ENCODE peak calls at places on chromosomes 7 and 10, in four cellular contexts. R is sigmoid colon, D is HepG2, E is A549. T is an unnamed sample.
A peak's percentile ranks its signal among the peaks of the same experiment; 100 is the strongest.

GRCh38 chr10:48451969-48452878 is 145.7 kb downstream of the MAPK8 start:
- DNase-seq in R (no peak), D (peak; percentile 21), E (no peak), T (no peak)

GRCh38 chr10:30052062-30052461 is 7.3 kb downstream of the JCAD start:
- DNase-seq in E (peak; percentile 39), R (no peak), D (no peak), T (no peak)

GRCh38 chr7:105691029-105691691 is 109.9 kb upstream of the EFCAB10 start:
- DNase-seq in E (no peak), R (no peak), D (no peak), T (no peak)

GRCh38 chr10:43078986-43079273 is 2.1 kb downstream of the RET start:
- DNase-seq in R (no peak), E (peak; percentile 57), D (no peak), T (no peak)

GRCh38 chr10:112330154-112330553 is 43.8 kb upstream of the ACSL5 start:
- DNase-seq in D (no peak), E (no peak), R (no peak), T (no peak)

GRCh38 chr10:12793106-12793505 is 208.4 kb downstream of the CCDC3 start:
- DNase-seq in E (no peak), D (peak; percentile 38), R (no peak), T (no peak)

GRCh38 chr7:100583132-100584045 is 2.5 kb downstream of the LRCH4 start:
- DNase-seq in E (no peak), R (peak; percentile 85), D (no peak), T (peak; percentile 41)

GRCh38 chr10:5833814-5834213 is 20.6 kb upstream of the GDI2 start:
- DNase-seq in D (no peak), E (no peak), R (peak; percentile 19), T (no peak)

GRCh38 chr7:112306903-112307302 is 100.4 kb downstream of the ZNF277 start:
- DNase-seq in R (no peak), D (no peak), E (no peak), T (no peak)

GRCh38 chr7:157440346-157441022 is 103.7 kb downstream of the DNAJB6 start:
- DNase-seq in E (no peak), R (peak; percentile 24), D (no peak), T (no peak)

GRCh38 chr10:68001000-68001399 is 74.1 kb downstream of the HERC4 start:
- DNase-seq in E (no peak), R (no peak), D (no peak), T (no peak)

GRCh38 chr7:149683898-149684297 is 89.5 kb downstream of the ZNF467 start:
- DNase-seq in E (no peak), R (no peak), D (no peak), T (no peak)

GRCh38 chr10:99612167-99612831 is 7.9 kb downstream of the SLC25A28 start:
- DNase-seq in R (no peak), E (peak; percentile 77), D (peak; percentile 63), T (no peak)
- TF ChIP-seq POLR2A in R (no peak), E (no peak), D (no peak), T (no peak)

GRCh38 chr7:127822822-127823508 is 171.0 kb downstream of the SND1 start:
- DNase-seq in R (no peak), D (no peak), E (no peak), T (no peak)
- H3K4me3 ChIP-seq in R (no peak overlapping the region), D (no peak overlapping the region), E (no peak overlapping the region), T (no peak overlapping the region)

GRCh38 chr7:74269757-74270277 is 15.6 kb upstream of the RFC2 start:
- DNase-seq in R (no peak), E (peak; percentile 86), D (peak; percentile 70), T (peak; percentile 56)
- TF ChIP-seq EP300 in R (no peak), E (no peak), D (no peak), T (no peak)

DNA sequence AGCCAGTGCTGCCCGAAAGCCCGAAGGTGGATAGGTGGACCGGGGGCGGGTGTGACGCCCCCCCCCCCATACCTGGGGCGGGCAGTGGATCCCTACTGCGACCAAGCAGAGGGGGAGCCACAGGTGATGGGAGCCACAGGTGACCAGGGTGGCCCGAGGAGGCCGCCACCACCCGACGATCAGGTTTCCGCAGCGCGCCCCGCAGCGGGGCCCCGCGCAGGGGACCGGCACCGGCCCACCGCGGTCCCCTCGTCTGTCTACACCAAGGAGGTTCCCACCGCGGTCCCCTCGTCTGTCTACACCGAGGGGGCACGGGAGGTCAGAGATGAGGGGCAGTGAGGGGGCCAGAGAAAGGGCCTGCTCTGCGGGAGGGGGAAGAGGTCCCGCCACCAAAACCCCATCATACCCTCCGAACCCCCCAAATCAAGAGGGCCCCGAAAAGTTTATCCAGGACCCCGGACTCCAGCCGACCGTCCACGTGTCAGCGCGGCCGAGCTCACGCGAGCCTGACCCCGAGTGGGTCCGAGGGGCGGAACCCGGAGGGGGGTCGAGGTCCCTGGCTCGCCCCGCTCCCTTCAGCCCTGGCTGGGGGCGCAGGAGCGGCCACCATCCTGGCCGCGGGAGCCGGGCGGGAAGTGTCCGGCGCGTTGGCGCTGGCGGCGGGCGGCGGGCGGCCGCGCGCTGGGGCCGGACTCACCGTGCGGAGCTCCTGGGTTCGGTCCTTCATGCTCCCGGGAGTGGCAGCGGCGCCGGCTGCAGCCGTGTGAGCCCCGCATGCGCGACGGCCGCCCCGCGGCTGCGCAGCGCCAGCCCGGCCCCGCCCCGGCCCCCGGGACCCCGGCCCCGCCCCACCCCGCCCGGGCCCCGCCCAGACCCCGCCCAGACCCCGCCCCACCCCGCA is at the start of gene STX1A:
- DNase-seq in E (no peak), D (peak; percentile 40), R (peak; percentile 84), T (peak; percentile 58)
- TF ChIP-seq POLR2A in E (peak; percentile 63), D (no peak), R (no peak), T (no peak)

T was measured in ovary.